ENCODE peak calls at places on chromosomes 4 and X, in ten cellular contexts. S is mesenchymal stem cell, O is colonic mucosa, R is HCT116, B is GM23248, I is mammary epithelial cell, G is K562, Q is HepG2, E is IMR-90, L is fibroblast of lung. P is an unnamed sample.

GRCh38 chr4:119523399-119523798 is 105.2 kb downstream of the PDE5A start:
- DNase-seq in S (no peak), O (no peak), R (no peak), B (no peak), I (no peak), G (no peak), Q (no peak), E (no peak), L (no peak), P (no peak)

GRCh38 chr4:99462875-99463464 is 27.8 kb upstream of the ADH7 start:
- DNase-seq in S (peak), O (peak), R (peak), B (peak), I (peak), G (peak), Q (peak), E (peak), L (peak), P (peak)

GRCh38 chr4:151472297-151472696 is 63.3 kb downstream of the FHIP1A start:
- DNase-seq in S (no peak), O (no peak), R (no peak), B (no peak), I (no peak), G (no peak), Q (no peak), E (no peak), L (no peak), P (no peak)

GRCh38 chr4:17544205-17544604 is 29.2 kb downstream of the CLRN2 start:
- DNase-seq in S (peak), O (no peak), R (no peak), B (peak), I (no peak), G (no peak), Q (peak), E (no peak), L (no peak), P (no peak)

GRCh38 chr4:150679767-150680088 is 97.8 kb downstream of the MAB21L2 start:
- DNase-seq in S (no peak), O (no peak), R (no peak), B (peak), I (no peak), G (no peak), Q (no peak), E (peak), L (no peak), P (no peak)

GRCh38 chrX:2928583-2929434 is at the start of gene ARSD:
- DNase-seq in S (peak), O (peak), R (peak), B (peak), I (peak), G (no peak), Q (peak), E (peak), L (peak), P (no peak)

GRCh38 chr4:35771571-35771970 is 472.7 kb downstream of the ARAP2 start:
- DNase-seq in S (no peak), O (no peak), R (no peak), B (no peak), I (no peak), G (no peak), Q (no peak), E (no peak), L (no peak), P (no peak)

GRCh38 chr4:107034091-107034698 is 1.9 kb downstream of the DKK2 start:
- DNase-seq in S (peak), O (no peak), R (no peak), B (peak), I (no peak), G (no peak), Q (peak), E (no peak), L (peak), P (no peak)

GRCh38 chr4:188892837-188893236 is 753.6 kb downstream of the TRIML1 start:
- DNase-seq in S (no peak), O (no peak), R (no peak), B (no peak), I (no peak), G (no peak), Q (no peak), E (no peak), L (peak), P (no peak)

GRCh38 chrX:119150163-119151135 is 22.8 kb upstream of the KIAA1210 start:
- DNase-seq in S (no peak), O (no peak), R (no peak), B (no peak), I (no peak), G (no peak), Q (no peak), E (no peak), L (no peak), P (no peak)

GRCh38 chrX:17374619-17375360 is at the start of gene NHS:
- DNase-seq in S (peak), O (peak), R (peak), B (peak), I (peak), G (peak), Q (no peak), E (peak), L (peak), P (no peak)

GRCh38 chrX:545488-545887 is 85.1 kb upstream of the SHOX start:
- DNase-seq in S (no peak), O (no peak), R (no peak), B (no peak), I (no peak), G (no peak), Q (no peak), E (no peak), L (no peak), P (no peak)

GRCh38 chr4:86940176-86940575 is 5.4 kb downstream of the AFF1 start:
- DNase-seq in S (peak), O (no peak), R (no peak), B (peak), I (no peak), G (no peak), Q (no peak), E (peak), L (no peak), P (no peak)

GRCh38 chrX:150690126-150690525 is 3.1 kb upstream of the MTMR1 start:
- DNase-seq in S (peak), O (no peak), R (peak), B (peak), I (peak), G (no peak), Q (no peak), E (peak), L (peak), P (no peak)

GRCh38 chrX:4268676-4269075 is 555.2 kb upstream of the PRKX start:
- DNase-seq in S (no peak), O (no peak), R (no peak), B (no peak), I (no peak), G (no peak), Q (no peak), E (no peak), L (no peak), P (no peak)

GRCh38 chrX:145609951-145610511 is 207.6 kb upstream of the SLITRK2 start:
- DNase-seq in S (peak), O (no peak), R (no peak), B (no peak), I (peak), G (no peak), Q (no peak), E (peak), L (peak), P (no peak)

GRCh38 chr4:6907658-6908191 is 1.9 kb upstream of the TBC1D14 start:
- DNase-seq in S (no peak), O (peak), R (peak), B (peak), I (no peak), G (peak), Q (no peak), E (no peak), L (peak), P (no peak)

GRCh38 chr4:104064650-104065577 is 345.1 kb upstream of the TACR3 start:
- DNase-seq in S (peak), O (peak), R (peak), B (peak), I (peak), G (peak), Q (peak), E (no peak), L (peak), P (peak)

GRCh38 chrX:116490091-116490490 is 27.3 kb upstream of the CT83 start:
- DNase-seq in S (no peak), O (no peak), R (no peak), B (peak), I (no peak), G (no peak), Q (no peak), E (no peak), L (peak), P (no peak)

GRCh38 chr4:140052050-140052449 is 101.9 kb downstream of the MAML3 start:
- DNase-seq in S (peak), O (peak), R (peak), B (peak), I (peak), G (no peak), Q (peak), E (peak), L (peak), P (peak)

GRCh38 chr4:95537967-95538485 is 10.7 kb downstream of the UNC5C start:
- DNase-seq in S (peak), O (no peak), R (no peak), B (no peak), I (no peak), G (no peak), Q (no peak), E (no peak), L (no peak), P (no peak)

GRCh38 chrX:109732319-109732779 is 708 bp downstream of the ACSL4 start:
- DNase-seq in S (peak), O (no peak), R (no peak), B (peak), I (peak), G (peak), Q (no peak), E (peak), L (peak), P (peak)

GRCh38 chrX:47796433-47796906 is 40.2 kb upstream of the ZNF81 start:
- DNase-seq in S (peak), O (no peak), R (no peak), B (peak), I (peak), G (no peak), Q (no peak), E (peak), L (peak), P (no peak)

GRCh38 chr4:153542835-153543234 is 76.7 kb downstream of the TMEM131L start:
- DNase-seq in S (no peak), O (no peak), R (no peak), B (no peak), I (no peak), G (peak), Q (no peak), E (no peak), L (no peak), P (no peak)

GRCh38 chr4:163540448-163540847 is 46.0 kb downstream of the TMA16 start:
- DNase-seq in S (no peak), O (no peak), R (no peak), B (no peak), I (no peak), G (no peak), Q (no peak), E (no peak), L (no peak), P (no peak)

GRCh38 chr4:92304636-92305035 is 870 bp downstream of the GRID2 start:
- DNase-seq in S (peak), O (no peak), R (no peak), B (no peak), I (no peak), G (no peak), Q (no peak), E (no peak), L (peak), P (no peak)

GRCh38 chr4:158111241-158111640 is 61.6 kb downstream of the GASK1B start:
- DNase-seq in S (no peak), O (no peak), R (no peak), B (peak), I (peak), G (no peak), Q (no peak), E (peak), L (peak), P (no peak)

GRCh38 chrX:20355187-20355586 is 88.5 kb upstream of the RPS6KA3 start:
- DNase-seq in S (no peak), O (peak), R (no peak), B (no peak), I (no peak), G (no peak), Q (no peak), E (no peak), L (no peak), P (no peak)

GRCh38 chr4:7132730-7133582 is 59.4 kb upstream of the SORCS2 start:
- DNase-seq in S (no peak), O (no peak), R (no peak), B (peak), I (no peak), G (no peak), Q (no peak), E (peak), L (peak), P (no peak)

GRCh38 chr4:169143335-169143734 is 127.4 kb downstream of the SH3RF1 start:
- DNase-seq in S (no peak), O (no peak), R (no peak), B (no peak), I (no peak), G (no peak), Q (no peak), E (no peak), L (no peak), P (no peak)

GRCh38 chrX:22589845-22590244 is 317.1 kb downstream of the CBLL2 start:
- DNase-seq in S (no peak), O (no peak), R (no peak), B (no peak), I (no peak), G (no peak), Q (no peak), E (no peak), L (no peak), P (no peak)

GRCh38 chr4:7701866-7702649 is 237.6 kb downstream of the AFAP1 start:
- DNase-seq in S (no peak), O (no peak), R (no peak), B (peak), I (peak), G (no peak), Q (no peak), E (no peak), L (no peak), P (no peak)

GRCh38 chr4:71230613-71231012 is 108.2 kb upstream of the SLC4A4 start:
- DNase-seq in S (no peak), O (peak), R (no peak), B (no peak), I (no peak), G (no peak), Q (no peak), E (no peak), L (no peak), P (no peak)

GRCh38 chr4:71232846-71233245 is 106.0 kb upstream of the SLC4A4 start:
- DNase-seq in S (no peak), O (no peak), R (no peak), B (no peak), I (no peak), G (no peak), Q (no peak), E (no peak), L (no peak), P (no peak)

GRCh38 chr4:71231073-71231752 is 107.6 kb upstream of the SLC4A4 start:
- DNase-seq in S (no peak), O (peak), R (no peak), B (peak), I (no peak), G (no peak), Q (no peak), E (peak), L (peak), P (no peak)

GRCh38 chr4:71230258-71230594 is 108.6 kb upstream of the SLC4A4 start:
- DNase-seq in S (peak), O (peak), R (no peak), B (no peak), I (no peak), G (no peak), Q (no peak), E (peak), L (peak), P (no peak)

DNA sequence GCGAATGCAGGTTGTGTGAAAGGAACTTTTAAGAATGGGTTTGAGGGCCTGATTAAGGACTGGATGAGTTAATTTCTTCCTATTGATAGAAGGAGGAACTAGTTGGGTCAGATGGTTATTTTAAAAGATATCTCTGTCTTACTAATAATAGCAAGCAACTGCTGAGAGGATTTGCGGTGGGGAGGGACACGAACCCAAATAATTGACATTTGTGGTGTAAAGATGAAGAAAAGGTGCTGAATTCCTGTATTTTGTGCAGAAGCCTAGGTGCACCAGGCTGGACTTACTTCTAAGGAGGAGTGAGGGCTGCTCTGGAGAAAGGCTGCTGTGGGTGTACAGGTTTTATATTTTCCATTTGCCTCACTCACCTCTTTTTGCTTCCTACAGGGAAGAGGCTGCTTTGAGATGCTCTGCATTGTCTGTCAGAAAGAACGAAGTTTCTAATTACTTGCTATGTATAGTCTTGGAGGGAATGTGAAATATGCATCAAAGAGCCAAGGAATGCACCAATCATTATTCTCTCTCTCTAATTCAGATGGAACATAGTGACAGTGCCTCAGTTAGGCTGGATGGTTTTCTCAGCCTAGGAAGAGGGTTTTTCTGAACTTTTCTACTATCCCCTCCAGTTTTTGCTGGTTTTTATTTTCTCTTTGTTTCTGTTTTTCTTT is 106.9 kb upstream of the SLC4A4 start:
- DNase-seq in S (no peak), O (no peak), R (no peak), B (no peak), I (no peak), G (no peak), Q (no peak), E (peak), L (no peak), P (no peak)
- H3K4me3 ChIP-seq in S (no peak), O (no peak), R (no peak), B (no peak), I (no peak), G (no peak), Q (no peak), E (no peak), L (no peak), P (no peak)

DNA sequence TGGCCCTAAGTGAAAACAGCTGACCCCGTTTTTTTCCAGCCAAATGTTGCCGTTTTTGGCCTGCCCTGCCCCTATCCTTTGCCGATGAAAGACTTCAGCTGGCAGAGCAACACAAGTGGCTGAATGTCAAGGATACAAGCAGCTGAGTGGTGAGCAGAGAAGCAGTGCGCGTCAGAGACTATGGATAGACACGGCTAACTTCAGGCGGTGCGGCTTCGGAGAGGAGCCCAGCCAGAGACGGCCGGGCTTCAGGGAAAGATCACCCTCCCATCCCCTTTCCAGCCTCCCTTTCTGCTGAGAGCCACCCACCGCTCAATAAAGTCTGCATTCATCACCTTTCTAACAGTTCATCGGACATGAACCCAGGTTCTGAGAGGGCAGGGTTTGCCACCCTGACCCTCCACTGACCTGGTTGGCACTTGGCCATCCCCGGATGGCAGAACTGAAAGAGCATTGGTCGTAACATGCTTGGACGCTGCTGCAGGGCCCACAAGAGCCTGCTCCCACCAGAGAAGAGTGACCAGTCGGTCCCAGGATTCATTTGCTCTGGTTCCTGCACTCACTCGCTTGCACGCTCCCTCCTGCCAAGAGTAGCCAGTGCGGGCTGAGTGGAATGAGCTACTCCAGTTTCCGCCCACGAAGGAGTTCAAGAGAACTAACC is 125.8 kb downstream of the PPEF1 start:
- DNase-seq in S (no peak), O (no peak), R (no peak), B (peak), I (no peak), G (no peak), Q (no peak), E (peak), L (peak), P (no peak)
- H3K9ac ChIP-seq in S (peak), O (no peak), R (no peak), B (no peak), I (no peak), G (no peak), Q (no peak), E (no peak), L (no peak), P (no peak)

DNA sequence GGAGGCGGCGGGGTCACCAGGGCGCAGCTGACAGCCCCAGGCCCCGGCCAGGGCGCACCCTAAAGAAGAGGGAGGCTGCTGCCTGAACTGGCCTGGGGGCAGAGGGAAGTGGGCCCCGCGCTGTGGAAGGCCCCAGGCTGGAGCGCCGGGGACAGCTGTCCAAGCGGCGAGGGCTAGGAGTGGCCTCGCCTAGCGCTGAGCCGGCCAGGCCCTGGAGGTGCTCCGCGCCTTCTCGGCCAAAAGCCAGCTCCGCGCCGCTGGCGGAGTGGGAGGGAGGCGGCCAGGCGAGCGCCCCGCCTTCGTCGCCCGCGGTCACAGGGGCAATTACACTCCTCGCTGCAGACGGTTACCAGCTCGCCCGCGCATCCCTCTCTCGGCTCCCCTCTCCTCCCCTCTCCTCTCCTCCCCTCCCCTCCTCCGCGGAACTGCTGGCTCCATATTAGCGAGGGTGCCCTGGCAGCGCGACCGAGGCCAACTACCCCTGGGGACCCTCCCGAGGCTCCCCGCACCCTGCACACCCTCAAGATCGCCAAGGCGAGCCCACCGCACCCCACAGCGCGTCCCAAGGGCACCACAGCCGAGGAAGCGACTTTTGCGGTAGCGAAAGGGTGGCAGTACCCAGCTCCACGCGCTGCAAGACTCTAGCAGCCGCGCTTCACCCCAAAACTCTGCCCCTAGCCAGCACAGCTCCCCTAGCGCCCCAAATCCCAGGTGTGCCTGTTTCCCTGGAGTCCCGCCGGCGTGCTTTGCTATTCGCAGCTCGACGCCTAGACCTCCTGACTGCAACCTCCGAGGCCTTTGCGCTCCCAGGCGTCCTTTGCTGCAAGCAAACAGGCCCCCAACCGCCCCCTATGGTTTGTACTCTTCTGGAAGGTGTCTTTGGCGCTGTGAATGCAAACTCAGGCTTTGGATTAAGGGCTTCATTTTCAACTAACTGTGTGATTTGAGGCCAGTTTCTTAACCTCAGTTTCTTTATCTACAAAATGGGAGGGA is 91.4 kb downstream of the BCOR start:
- DNase-seq in S (peak), O (peak), R (no peak), B (peak), I (no peak), G (no peak), Q (no peak), E (no peak), L (no peak), P (peak)
- H3K4me3 ChIP-seq in S (no peak), O (peak), R (no peak), B (no peak), I (no peak), G (no peak), Q (no peak), E (no peak), L (no peak), P (no peak)

GRCh38 chr4:112646632-112647537 is 9.9 kb downstream of the LARP7 start:
- DNase-seq in S (no peak), O (no peak), R (no peak), B (no peak), I (no peak), G (no peak), Q (no peak), E (no peak), L (no peak), P (no peak)
- H3K9ac ChIP-seq in S (no peak), O (no peak), R (no peak), B (no peak), I (no peak), G (no peak), Q (no peak), E (no peak), L (no peak), P (no peak)